ENCODE peak calls at places on chromosomes 4 and X, in six cellular contexts. J is psoas muscle; I is fibroblast of lung; V is CD8-positive, alpha-beta T cell; N is cardiac fibroblast; M is tibial artery. K is an unnamed sample.

GRCh38 chrX:117517994-117518393 is 598.6 kb downstream of the KLHL13 start:
- DNase-seq in J (no peak), I (no peak), V (no peak), N (no peak), M (no peak), K (no peak)

GRCh38 chrX:143853488-143853887 is 30.4 kb upstream of the UBE2NL start:
- DNase-seq in J (no peak), I (no peak), V (no peak), N (peak), M (no peak), K (no peak)

GRCh38 chr4:23947826-23948225 is 58.0 kb upstream of the PPARGC1A start:
- DNase-seq in J (no peak), I (no peak), V (no peak), N (peak), M (no peak), K (no peak)

GRCh38 chr4:13483142-13484044 is 747 bp downstream of the RAB28 start:
- DNase-seq in J (peak), I (peak), V (no peak), N (peak), M (peak), K (no peak)

GRCh38 chr4:117137143-117137542 is 51.8 kb upstream of the TRAM1L1 start:
- DNase-seq in J (no peak), I (peak), V (no peak), N (peak), M (no peak), K (no peak)

GRCh38 chr4:1593881-1594345 is 90.2 kb downstream of the FAM53A start:
- DNase-seq in J (peak), I (no peak), V (no peak), N (no peak), M (no peak), K (no peak)

GRCh38 chr4:109850601-109851000 is 2.7 kb downstream of the LRIT3 start:
- DNase-seq in J (no peak), I (no peak), V (no peak), N (no peak), M (no peak), K (no peak)

GRCh38 chr4:152454398-152455011 is 81.4 kb downstream of the FBXW7 start:
- DNase-seq in J (no peak), I (peak), V (no peak), N (peak), M (no peak), K (no peak)

GRCh38 chrX:45445745-45446412 is 245.2 kb upstream of the DIPK2B start:
- DNase-seq in J (no peak), I (peak), V (no peak), N (peak), M (no peak), K (no peak)

GRCh38 chr4:178296669-178297068 is 854.4 kb upstream of the AGA start:
- DNase-seq in J (no peak), I (no peak), V (no peak), N (no peak), M (no peak), K (no peak)

GRCh38 chr4:71540749-71541269 is 202.0 kb downstream of the SLC4A4 start:
- DNase-seq in J (no peak), I (no peak), V (no peak), N (peak), M (no peak), K (no peak)
- TF ChIP-seq CTCF in J (no peak), I (peak), V (no peak), N (peak), M (no peak), K (no peak)

GRCh38 chrX:49644991-49645637 is 46.3 kb downstream of the GAGE1 start:
- DNase-seq in J (no peak), I (no peak), V (no peak), N (no peak), M (no peak), K (no peak)
- H3K4me3 ChIP-seq in J (no peak), I (no peak), V (no peak), N (no peak), M (no peak), K (no peak)

DNA sequence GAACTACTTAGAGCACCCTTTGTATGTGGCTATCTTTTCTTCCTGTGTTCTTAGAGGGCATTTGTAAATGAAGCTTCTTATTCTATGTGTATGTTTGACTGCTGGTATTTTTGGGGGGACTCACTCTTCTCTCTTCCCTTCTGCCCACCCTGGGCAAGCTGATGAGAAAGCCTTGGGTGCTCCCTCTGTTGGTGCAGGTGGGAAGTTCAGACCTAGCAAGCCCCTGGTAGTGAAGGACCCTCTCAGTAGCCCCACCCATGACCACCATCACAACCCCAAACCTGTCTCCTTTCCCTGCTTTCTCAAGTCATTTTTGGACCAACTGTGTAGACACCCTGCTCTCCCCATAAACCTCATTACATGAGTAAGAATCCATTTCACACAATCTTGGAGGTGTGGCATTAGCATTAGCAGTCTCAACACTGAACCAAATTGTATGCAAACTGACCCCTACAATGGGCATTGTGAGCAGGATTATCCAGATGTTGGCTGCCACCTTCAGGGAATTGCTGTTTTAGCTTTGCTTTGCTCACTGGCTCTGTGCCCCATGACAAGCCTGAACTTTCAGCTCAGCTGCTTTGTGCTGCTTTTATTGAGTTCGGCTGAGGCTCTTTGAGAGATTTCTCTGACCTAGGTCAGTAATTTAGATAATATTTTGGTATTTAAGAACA is 27.9 kb downstream of the TRIM61 start:
- DNase-seq in J (no peak), I (no peak), V (no peak), N (no peak), M (no peak), K (no peak)
- TF ChIP-seq CTCF in J (no peak), I (peak), V (no peak), N (no peak), M (no peak), K (no peak)

GRCh38 chr4:157075811-157076577 is at the start of gene GLRB:
- DNase-seq in J (peak), I (peak), V (no peak), N (peak), M (peak), K (no peak)

GRCh38 chr4:157079441-157079840 is 3.5 kb downstream of the GLRB start:
- DNase-seq in J (no peak), I (no peak), V (no peak), N (no peak), M (no peak), K (peak)

GRCh38 chr4:157075401-157075800 is 549 bp upstream of the GLRB start:
- DNase-seq in J (no peak), I (no peak), V (no peak), N (no peak), M (no peak), K (no peak)

GRCh38 chr4:157080605-157081004 is 4.7 kb downstream of the GLRB start:
- DNase-seq in J (no peak), I (peak), V (no peak), N (no peak), M (no peak), K (no peak)

DNA sequence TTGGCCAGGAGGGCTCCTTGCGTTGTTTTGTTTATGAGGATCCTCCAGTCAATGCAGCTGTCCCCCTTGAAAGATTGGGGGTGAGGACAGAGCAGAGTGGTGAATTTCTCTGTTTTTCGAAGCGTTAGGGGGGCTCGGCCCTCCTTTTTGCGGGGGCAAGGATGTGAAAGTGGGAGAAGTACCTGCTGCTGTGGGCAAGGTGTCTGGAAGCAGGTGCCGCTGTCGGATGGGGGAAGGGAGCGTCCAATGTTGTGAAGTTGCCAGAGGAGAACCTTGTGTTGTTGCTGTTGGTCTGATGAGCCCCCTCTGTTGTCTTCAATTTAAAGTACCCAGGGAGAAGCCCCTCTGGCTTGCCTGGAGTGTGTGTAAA is 613 bp downstream of the GLRB start:
- DNase-seq in J (no peak), I (no peak), V (no peak), N (no peak), M (no peak), K (no peak)
- H3K4me3 ChIP-seq in J (peak), I (peak), V (no peak), N (peak), M (peak), K (peak)

DNA sequence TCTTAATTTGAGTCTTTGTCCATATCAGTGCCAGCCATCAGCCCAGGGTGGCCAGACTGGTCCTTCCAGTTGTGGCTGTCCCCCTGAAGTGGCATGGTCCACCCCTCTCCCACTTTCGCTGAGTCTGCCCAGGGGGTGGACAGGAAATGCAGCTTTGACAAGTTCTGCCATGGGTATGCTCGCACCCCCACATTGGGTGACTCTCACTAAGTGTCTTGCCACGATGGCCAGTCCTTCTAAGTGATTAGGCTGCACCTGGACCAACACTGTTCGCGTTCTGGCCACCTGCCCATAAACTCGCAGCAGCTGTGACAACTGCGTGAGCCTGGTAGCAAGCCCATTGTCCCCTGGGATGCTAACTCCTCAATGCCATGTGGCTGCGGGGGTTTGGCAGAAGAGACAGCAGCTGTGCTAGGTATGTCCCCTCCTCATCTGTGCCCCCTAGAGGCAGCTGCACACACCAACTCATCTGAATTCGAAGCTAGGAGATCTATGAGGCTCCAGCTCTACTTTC is 10.0 kb upstream of the LNX1 start:
- DNase-seq in J (peak), I (no peak), V (no peak), N (peak), M (no peak), K (no peak)
- TF ChIP-seq CTCF in J (no peak), I (peak), V (no peak), N (no peak), M (no peak), K (peak)

DNA sequence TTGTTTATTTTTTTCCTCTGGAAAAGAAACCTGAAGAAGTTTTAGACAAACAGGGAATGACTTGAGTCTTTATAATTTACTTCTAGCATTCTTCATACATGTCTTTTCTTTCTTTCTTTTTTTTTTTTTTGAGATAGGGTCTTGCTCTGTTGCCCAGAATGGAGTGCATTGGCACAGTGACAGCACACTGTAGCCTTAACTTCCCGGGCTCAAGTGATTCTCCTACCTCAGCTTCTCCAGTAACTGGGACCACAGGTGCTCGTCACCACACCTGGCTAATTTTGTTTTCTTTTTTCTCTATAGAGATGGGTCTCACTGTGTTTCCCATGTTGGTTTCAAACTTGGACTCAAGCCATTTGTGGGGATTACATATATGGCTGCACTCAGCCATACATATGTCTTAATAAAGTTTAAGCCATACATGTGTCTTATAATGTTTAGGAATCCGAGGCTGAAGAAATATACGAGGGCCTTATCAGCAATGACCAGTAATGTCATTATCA is 71.8 kb downstream of the RAPGEF2 start:
- DNase-seq in J (no peak), I (no peak), V (no peak), N (no peak), M (no peak), K (no peak)
- H3K4me3 ChIP-seq in J (no peak), I (no peak), V (no peak), N (no peak), M (no peak), K (no peak)

GRCh38 chrX:153782324-153782723 is 1.5 kb downstream of the SRPK3 start:
- DNase-seq in J (no peak), I (no peak), V (no peak), N (no peak), M (no peak), K (no peak)
- TF ChIP-seq CTCF in J (no peak), I (no peak), V (no peak), N (no peak), M (no peak), K (no peak)

GRCh38 chrX:84258708-84259107 is 70.7 kb upstream of the RPS6KA6 start:
- DNase-seq in J (no peak), I (no peak), V (no peak), N (no peak), M (no peak), K (no peak)
- H3K4me3 ChIP-seq in J (no peak), I (no peak), V (no peak), N (no peak), M (no peak), K (no peak)

DNA sequence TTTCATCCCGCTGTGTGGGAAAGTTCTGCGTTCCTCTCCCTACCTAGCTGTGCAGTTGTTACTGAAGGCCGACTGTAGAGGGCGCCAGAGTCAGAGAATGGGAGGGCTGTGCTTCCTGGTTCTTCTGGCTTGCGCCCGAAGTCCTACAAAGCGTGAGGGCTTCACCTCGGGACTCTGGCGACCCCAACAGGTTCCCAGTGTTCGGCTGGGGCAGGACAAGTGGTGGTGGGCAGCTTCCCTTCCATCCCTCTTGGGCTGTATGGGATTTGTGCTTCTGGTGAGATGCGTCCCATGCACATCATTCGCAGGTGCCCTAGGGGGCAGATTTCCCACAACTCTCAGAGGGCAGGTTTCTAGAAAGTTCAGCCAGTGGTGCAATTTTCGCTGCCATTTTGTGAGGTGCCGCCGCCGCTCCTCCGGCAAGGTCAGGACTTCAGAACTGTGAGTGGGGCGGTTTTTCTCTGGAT is 27.3 kb downstream of the CT45A3 start:
- DNase-seq in J (no peak), I (no peak), V (peak), N (no peak), M (peak), K (no peak)
- TF ChIP-seq CTCF in J (peak), I (peak), V (no peak), N (peak), M (no peak), K (peak)

DNA sequence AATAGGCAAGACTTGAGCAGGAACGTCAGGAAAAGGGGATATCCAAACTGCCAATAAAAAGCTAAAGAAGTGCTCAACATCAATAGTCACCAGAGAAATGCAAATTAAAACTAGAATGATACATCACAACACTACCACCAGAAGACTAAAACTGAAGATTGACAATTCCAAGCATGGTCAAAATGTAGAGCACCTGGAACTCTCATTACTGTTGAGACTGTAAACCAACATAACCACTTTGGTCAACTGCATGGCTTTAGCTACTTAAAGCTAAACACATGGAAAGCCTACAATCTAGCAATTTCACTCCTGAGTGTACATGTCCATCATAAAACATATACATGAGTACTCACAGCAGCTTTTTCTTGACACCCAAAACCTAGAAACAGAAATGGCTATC is 107.4 kb downstream of the ADGRA3 start:
- DNase-seq in J (no peak), I (no peak), V (no peak), N (no peak), M (no peak), K (no peak)
- H3K4me3 ChIP-seq in J (no peak), I (no peak), V (no peak), N (no peak), M (no peak), K (no peak)